ENCODE peak calls at places on chromosomes 11 and 22, in four cellular contexts. M is fibroblast of villous mesenchyme, T is heart left ventricle, E is tibial artery. P is an unnamed sample.

GRCh38 chr11:61293869-61294716 is 1.0 kb downstream of the VWCE start:
- DNase-seq in T (peak; percentile 66), E (peak; percentile 77), M (peak; percentile 40), P (no peak)

GRCh38 chr11:12556788-12557384 is 117.3 kb upstream of the TEAD1 start:
- DNase-seq in T (peak; percentile 92), M (peak; percentile 95), E (peak; percentile 84), P (no peak)

GRCh38 chr11:19846654-19847330 is 134.2 kb downstream of the NAV2 start:
- DNase-seq in M (peak; percentile 34), E (no peak), T (peak; percentile 35), P (no peak)

GRCh38 chr11:791658-792534 is 2.0 kb upstream of the CEND1 start:
- DNase-seq in T (no peak), E (no peak), M (no peak), P (no peak)

GRCh38 chr11:44806631-44807030 is 79.9 kb downstream of the TSPAN18 start:
- DNase-seq in E (no peak), T (no peak), M (no peak), P (no peak)

GRCh38 chr11:680970-681369 is 14.1 kb downstream of the DEAF1 start:
- DNase-seq in M (no peak), E (no peak), T (no peak), P (no peak)

GRCh38 chr11:47204633-47204989 is 10.2 kb upstream of the DDB2 start:
- DNase-seq in M (peak; percentile 42), T (no peak), E (no peak), P (no peak)

GRCh38 chr11:8767466-8768142 is 85.0 kb downstream of the RPL27A start:
- DNase-seq in M (no peak), T (no peak), E (no peak), P (no peak)

GRCh38 chr11:75775056-75775455 is 6.5 kb downstream of the DGAT2 start:
- DNase-seq in M (no peak), T (no peak), E (no peak), P (peak; percentile 9)

DNA sequence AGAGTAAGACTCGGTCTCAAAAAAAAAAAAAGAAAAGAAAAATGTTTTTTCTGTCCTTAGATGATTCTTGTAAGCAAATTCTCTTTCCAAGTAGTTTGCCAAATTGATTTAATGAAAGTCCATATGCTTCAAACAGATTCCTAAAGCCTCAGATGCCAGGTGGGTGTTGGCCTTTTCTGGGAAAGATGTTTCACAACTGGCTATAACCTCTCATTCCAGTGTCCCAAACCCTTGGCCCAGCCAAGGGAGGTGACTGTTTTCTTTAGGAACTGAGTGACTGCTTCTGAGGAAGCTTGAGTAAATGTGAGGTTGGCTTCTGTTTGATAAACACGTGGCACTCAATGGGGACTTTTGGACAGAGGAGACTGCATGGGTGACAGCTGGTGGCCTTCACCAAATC is 27.5 kb downstream of the MMP27 start:
- DNase-seq in M (no peak), T (no peak), E (no peak), P (no peak)
- TF ChIP-seq CTCF in M (no peak), T (no peak), E (no peak), P (no peak)

GRCh38 chr11:84990141-84990540 is 637.0 kb downstream of the DLG2 start:
- DNase-seq in T (no peak), M (no peak), E (no peak), P (no peak)

GRCh38 chr11:84993386-84993785 is 633.8 kb downstream of the DLG2 start:
- DNase-seq in M (peak; percentile 0), T (no peak), E (no peak), P (no peak)
- TF ChIP-seq CTCF in M (peak; percentile 18), T (no peak), E (no peak), P (no peak)

DNA sequence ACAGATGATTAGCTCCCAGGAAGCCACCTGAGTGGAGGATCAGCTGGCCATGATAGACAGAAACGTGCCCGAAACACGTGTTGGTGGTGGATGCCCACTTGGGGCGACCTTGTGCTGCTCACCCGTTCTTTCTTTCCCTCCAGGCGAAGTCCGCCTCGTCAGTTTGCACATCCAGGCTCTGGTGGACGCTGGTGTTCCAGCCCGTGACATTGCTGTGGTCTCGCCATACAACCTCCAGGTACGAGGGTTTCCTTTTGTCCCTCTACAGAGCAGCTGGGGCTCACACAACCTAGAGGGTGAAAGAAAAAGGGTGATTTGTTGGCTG is 30.6 kb downstream of the IGHMBP2 start:
- DNase-seq in E (no peak), M (no peak), T (no peak), P (no peak)
- TF ChIP-seq CTCF in E (no peak), M (no peak), T (no peak), P (no peak)

GRCh38 chr11:2443406-2443805 is 908 bp downstream of the TRPM5 start:
- DNase-seq in E (peak; percentile 51), T (no peak), M (no peak), P (no peak)

GRCh38 chr11:2444301-2445106 is at the start of the genes KCNQ1 and TRPM5:
- DNase-seq in E (peak; percentile 62), T (peak; percentile 74), M (no peak), P (peak; percentile 61)

GRCh38 chr11:2445107-2445947 is 519 bp downstream of the KCNQ1 start:
- DNase-seq in T (no peak), E (peak; percentile 55), M (no peak), P (no peak)

GRCh38 chr11:2442554-2442953 is 1.8 kb downstream of the TRPM5 start:
- DNase-seq in E (no peak), M (no peak), T (no peak), P (no peak)

DNA sequence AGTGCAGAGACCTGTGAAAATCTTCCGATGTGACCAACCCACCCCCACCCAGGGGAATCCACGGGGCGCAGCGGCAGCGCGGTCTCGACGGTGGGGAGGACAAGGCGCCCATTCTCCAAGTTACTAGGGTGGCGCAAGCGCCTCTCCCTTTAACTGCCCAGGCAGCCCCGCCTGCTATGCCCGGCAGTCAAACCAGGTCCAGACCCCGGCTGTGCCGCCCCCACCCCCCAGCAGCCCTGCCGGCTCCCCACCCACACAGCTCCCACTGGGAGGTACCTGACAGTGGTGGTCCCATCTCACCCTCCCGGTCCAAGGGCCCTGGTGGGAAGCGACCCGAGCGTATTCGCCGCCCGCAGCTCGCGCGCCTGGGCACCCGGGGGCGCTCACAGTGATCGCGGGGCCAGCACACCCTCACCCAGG is 423 bp downstream of the TRPM5 start:
- DNase-seq in T (no peak), M (no peak), E (peak; percentile 63), P (no peak)
- TF ChIP-seq CTCF in T (no peak), M (no peak), E (no peak), P (no peak)

GRCh38 chr11:85810871-85811611 is at the start of gene SYTL2:
- DNase-seq in T (peak; percentile 81), E (peak; percentile 85), M (peak; percentile 44), P (peak; percentile 47)

GRCh38 chr11:85809191-85809590 is 1.8 kb downstream of the SYTL2 start:
- DNase-seq in M (no peak), E (no peak), T (no peak), P (no peak)

GRCh38 chr11:85810521-85810870 is 445 bp downstream of the SYTL2 start:
- DNase-seq in T (no peak), E (no peak), M (no peak), P (no peak)

GRCh38 chr11:85811624-85812023 is 683 bp upstream of the SYTL2 start:
- DNase-seq in T (no peak), M (no peak), E (no peak), P (no peak)

GRCh38 chr11:85809881-85810280 is 1.1 kb downstream of the SYTL2 start:
- DNase-seq in E (peak; percentile 69), M (no peak), T (no peak), P (no peak)
- TF ChIP-seq CTCF in E (no peak), M (peak; percentile 27), T (peak; percentile 7), P (no peak)

DNA sequence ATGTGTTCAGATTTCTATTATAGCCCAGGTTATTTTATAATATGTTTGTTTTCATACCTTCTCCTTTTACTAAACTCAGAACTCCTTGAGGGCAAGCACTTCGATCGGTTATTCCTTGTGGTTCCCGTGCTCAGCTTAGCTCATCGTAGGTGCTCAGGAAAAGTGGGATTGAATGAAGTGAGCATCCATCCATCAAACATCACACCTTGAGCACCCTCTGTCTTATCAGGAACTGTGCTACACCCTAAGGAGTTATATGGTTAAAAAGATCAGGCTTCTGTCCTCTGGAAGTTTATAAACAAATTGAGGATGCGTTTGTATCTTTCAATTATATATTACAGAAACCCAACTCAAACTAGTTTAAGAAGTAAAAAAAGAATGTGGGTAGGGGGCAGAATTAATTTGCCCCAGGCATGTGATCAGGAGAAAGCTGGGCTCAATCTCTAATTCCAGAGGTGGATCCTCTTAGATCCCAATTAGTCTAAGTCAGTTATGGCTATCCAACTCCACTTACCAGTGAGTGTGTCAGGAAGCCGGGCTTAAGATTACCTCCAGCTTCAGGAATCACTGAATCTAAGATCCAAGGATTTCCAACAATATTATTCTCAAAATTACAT is 59.9 kb upstream of the RRAS2 start:
- DNase-seq in M (no peak), E (no peak), T (no peak), P (no peak)
- TF ChIP-seq CTCF in M (peak; percentile 43), E (no peak), T (no peak), P (no peak)

GRCh38 chr22:33796494-33796893 is 123.8 kb downstream of the LARGE1 start:
- DNase-seq in T (no peak), E (no peak), M (no peak), P (no peak)
- TF ChIP-seq CTCF in T (no peak), E (no peak), M (no peak), P (no peak)